ENCODE peak calls at places on chromosomes 11 and 22, in nine cellular contexts. N, U, D, S, Y, B, T, P and F are unnamed samples.

GRCh38 chr11:76579047-76579751 is 91.3 kb downstream of the LRRC32 start:
- DNase-seq in S (no peak), D (no peak), U (no peak), P (no peak), Y (no peak), N (no peak), T (no peak), B (no peak), F (peak; percentile 79)

GRCh38 chr22:28462041-28462440 is 217.6 kb downstream of the TTC28 start:
- DNase-seq in D (no peak), T (no peak), U (no peak), B (no peak), N (no peak), P (no peak), Y (no peak), S (no peak), F (no peak)

GRCh38 chr11:97739892-97740782 is 1280.6 kb upstream of the CNTN5 start:
- DNase-seq in B (peak; percentile 32), N (no peak), P (no peak), U (no peak), S (no peak), Y (peak; percentile 62), D (no peak), T (no peak), F (no peak)

GRCh38 chr11:13304655-13305340 is 27.2 kb downstream of the BMAL1 start:
- DNase-seq in N (no peak), Y (no peak), P (no peak), B (no peak), U (no peak), T (no peak), S (no peak), D (no peak), F (no peak)

GRCh38 chr11:34890812-34891211 is 25.4 kb downstream of the APIP start:
- DNase-seq in Y (peak; percentile 59), B (peak; percentile 49), D (no peak), P (peak; percentile 29), N (no peak), S (peak; percentile 15), U (no peak), T (peak; percentile 68), F (no peak)

GRCh38 chr11:132347156-132348090 is 977.0 kb downstream of the NTM start:
- DNase-seq in U (no peak), S (no peak), Y (no peak), B (no peak), T (no peak), N (no peak), D (no peak), P (no peak), F (no peak)

GRCh38 chr11:128764617-128765095 is 70.8 kb downstream of the FLI1 start:
- DNase-seq in B (peak; percentile 97), S (no peak), Y (no peak), U (no peak), T (no peak), N (no peak), D (no peak), P (peak; percentile 97), F (no peak)

GRCh38 chr11:64314146-64314804 is 3.1 kb downstream of the TRMT112 start:
- DNase-seq in U (no peak), N (no peak), Y (no peak), P (no peak), T (peak; percentile 41), B (no peak), D (no peak), S (no peak), F (no peak)

GRCh38 chr11:61754534-61755482 is 2.4 kb downstream of the MYRF start:
- DNase-seq in U (no peak), Y (no peak), P (no peak), S (peak; percentile 60), T (no peak), N (no peak), B (no peak), D (no peak), F (no peak)

GRCh38 chr11:70528794-70529580 is 130.7 kb downstream of the CTTN start:
- DNase-seq in U (no peak), N (no peak), S (no peak), P (no peak), B (no peak), T (no peak), D (no peak), Y (no peak), F (no peak)

GRCh38 chr22:30025187-30025586 is 55.1 kb upstream of the HORMAD2 start:
- DNase-seq in D (no peak), Y (no peak), S (no peak), P (no peak), U (no peak), T (no peak), B (no peak), N (no peak), F (no peak)

GRCh38 chr11:129828301-129828836 is 12.7 kb downstream of the TMEM45B start:
- DNase-seq in S (no peak), D (no peak), T (no peak), N (no peak), B (peak; percentile 25), Y (peak; percentile 95), P (peak; percentile 85), U (no peak), F (no peak)

GRCh38 chr11:78044706-78045105 is 19.0 kb upstream of the THRSP start:
- DNase-seq in P (no peak), Y (no peak), U (no peak), T (no peak), S (no peak), B (no peak), D (no peak), N (no peak), F (no peak)

GRCh38 chr11:120674537-120674936 is 163.0 kb downstream of the GRIK4 start:
- DNase-seq in U (no peak), D (peak; percentile 54), B (no peak), Y (no peak), P (no peak), N (no peak), S (no peak), T (no peak), F (peak; percentile 29)

GRCh38 chr11:21564813-21565212 is 628.1 kb upstream of the ANO5 start:
- DNase-seq in D (no peak), Y (no peak), P (no peak), U (no peak), S (no peak), B (no peak), T (peak; percentile 42), N (no peak), F (no peak)

GRCh38 chr22:49111085-49111484 is 716.6 kb downstream of the BRD1 start:
- DNase-seq in U (no peak), N (no peak), S (no peak), P (no peak), D (no peak), Y (no peak), T (no peak), B (no peak), F (no peak)

GRCh38 chr11:2257023-2257700 is 13.2 kb downstream of the ASCL2 start:
- DNase-seq in N (no peak), U (peak; percentile 17), P (no peak), B (no peak), D (no peak), Y (peak; percentile 61), T (no peak), S (no peak), F (no peak)

GRCh38 chr11:122817121-122817520 is 21.2 kb upstream of the CRTAM start:
- DNase-seq in S (no peak), U (no peak), N (no peak), T (no peak), D (no peak), P (no peak), B (no peak), Y (peak; percentile 93), F (no peak)

GRCh38 chr11:46489668-46490560 is 98.3 kb upstream of the CHRM4 start:
- DNase-seq in Y (peak; percentile 61), T (peak; percentile 66), D (no peak), U (no peak), S (peak; percentile 37), N (peak; percentile 12), B (peak; percentile 66), P (peak; percentile 0), F (peak; percentile 24)

GRCh38 chr11:94326947-94327346 is 22.6 kb downstream of the IZUMO1R start:
- DNase-seq in P (no peak), U (no peak), S (peak; percentile 3), N (no peak), B (no peak), T (no peak), D (no peak), Y (no peak), F (no peak)

GRCh38 chr11:9802291-9802861 is 138.5 kb downstream of the SWAP70 start:
- DNase-seq in P (no peak), D (peak; percentile 16), B (no peak), S (no peak), Y (peak; percentile 87), N (no peak), U (no peak), T (no peak), F (no peak)

GRCh38 chr11:9151631-9152030 is 60.2 kb upstream of the SCUBE2 start:
- DNase-seq in U (no peak), B (no peak), P (no peak), Y (no peak), N (no peak), S (no peak), T (no peak), D (no peak), F (no peak)